ENCODE peak calls at places on chromosomes 12 and 14, in five cellular contexts. A is suprapubic skin, K is spleen, W is K562, G is GM12891. C is an unnamed sample.

GRCh38 chr12:78229491-78230209 is 399.0 kb downstream of the NAV3 start:
- DNase-seq in A (no peak), K (no peak), W (peak), G (peak), C (peak)

GRCh38 chr12:78802593-78802992 is 62.0 kb upstream of the SYT1 start:
- DNase-seq in A (no peak), K (no peak), W (no peak), G (no peak), C (no peak)

GRCh38 chr12:130768120-130768519 is 52.0 kb upstream of the RIMBP2 start:
- DNase-seq in A (peak), K (no peak), W (no peak), G (no peak), C (no peak)

GRCh38 chr12:68733661-68734071 is 12.3 kb upstream of the SLC35E3 start:
- DNase-seq in A (no peak), K (no peak), W (no peak), G (no peak), C (no peak)

GRCh38 chr12:15164997-15165659 is 56.1 kb downstream of the RERG start:
- DNase-seq in A (no peak), K (no peak), W (no peak), G (no peak), C (no peak)

GRCh38 chr14:21723431-21724045 is 49.9 kb upstream of the OR4E1 start:
- DNase-seq in A (no peak), K (no peak), W (peak), G (no peak), C (peak)

GRCh38 chr12:111775205-111776193 is 8.8 kb downstream of the ALDH2 start:
- DNase-seq in A (peak), K (peak), W (peak), G (peak), C (peak)

GRCh38 chr14:30191639-30192279 is 264.1 kb upstream of the PRKD1 start:
- DNase-seq in A (no peak), K (no peak), W (no peak), G (no peak), C (no peak)

GRCh38 chr12:104219361-104219892 is 3.8 kb downstream of the TXNRD1 start:
- DNase-seq in A (no peak), K (no peak), W (no peak), G (no peak), C (no peak)

GRCh38 chr14:36502558-36503508 is 17.2 kb downstream of the NKX2-1 start:
- DNase-seq in A (no peak), K (no peak), W (no peak), G (no peak), C (no peak)

GRCh38 chr12:76470028-76470939 is 89.3 kb downstream of the OSBPL8 start:
- DNase-seq in A (no peak), K (no peak), W (peak), G (no peak), C (no peak)

GRCh38 chr12:124904306-124905098 is 9.9 kb downstream of the UBC start:
- DNase-seq in A (peak), K (peak), W (peak), G (no peak), C (peak)

GRCh38 chr12:106595268-106595667 is 12.5 kb downstream of the RFX4 start:
- DNase-seq in A (no peak), K (no peak), W (peak), G (no peak), C (no peak)

GRCh38 chr14:77027538-77028383 is 747 bp downstream of the IRF2BPL start:
- DNase-seq in A (peak), K (peak), W (peak), G (peak), C (peak)

GRCh38 chr14:92425101-92425500 is 88.5 kb upstream of the RIN3 start:
- DNase-seq in A (no peak), K (no peak), W (no peak), G (no peak), C (no peak)

GRCh38 chr14:74609721-74610120 is 2.3 kb downstream of the LTBP2 start:
- DNase-seq in A (no peak), K (no peak), W (no peak), G (no peak), C (no peak)

GRCh38 chr12:31835276-31835882 is 106.6 kb upstream of the AMN1 start:
- DNase-seq in A (no peak), K (no peak), W (no peak), G (no peak), C (no peak)

GRCh38 chr14:105388110-105388951 is 10.0 kb upstream of the TEX22 start:
- DNase-seq in A (no peak), K (no peak), W (no peak), G (no peak), C (no peak)

GRCh38 chr14:73460691-73461127 is 2.4 kb upstream of the NUMB start:
- DNase-seq in A (no peak), K (no peak), W (no peak), G (no peak), C (no peak)

GRCh38 chr12:121765573-121765972 is 27.9 kb downstream of the RHOF start:
- DNase-seq in A (no peak), K (no peak), W (peak), G (no peak), C (no peak)

GRCh38 chr12:98955284-98955683 is 310.2 kb downstream of the APAF1 start:
- DNase-seq in A (no peak), K (no peak), W (peak), G (no peak), C (no peak)

GRCh38 chr12:26274441-26275312 is 79.3 kb downstream of the SSPN start:
- DNase-seq in A (peak), K (peak), W (peak), G (peak), C (peak)

GRCh38 chr12:15532364-15532977 is 210.2 kb downstream of the PTPRO start:
- DNase-seq in A (no peak), K (no peak), W (no peak), G (no peak), C (peak)

GRCh38 chr12:129200576-129200975 is 347.3 kb downstream of the GLT1D1 start:
- DNase-seq in A (no peak), K (no peak), W (no peak), G (no peak), C (no peak)

GRCh38 chr12:89154743-89155530 is 197.4 kb downstream of the DUSP6 start:
- DNase-seq in A (no peak), K (no peak), W (no peak), G (no peak), C (no peak)

GRCh38 chr12:125983784-125984510 is 918.7 kb downstream of the AACS start:
- DNase-seq in A (no peak), K (no peak), W (no peak), G (no peak), C (no peak)

GRCh38 chr14:64610049-64610746 is 60.4 kb downstream of the PPP1R36 start:
- DNase-seq in A (no peak), K (no peak), W (no peak), G (no peak), C (no peak)

GRCh38 chr12:70400124-70400523 is 34.0 kb downstream of the KCNMB4 start:
- DNase-seq in A (no peak), K (no peak), W (no peak), G (no peak), C (no peak)

GRCh38 chr12:92063641-92064040 is 82.0 kb downstream of the BTG1 start:
- DNase-seq in A (no peak), K (no peak), W (no peak), G (no peak), C (no peak)

GRCh38 chr12:4960030-4960429 is 50.3 kb downstream of the KCNA1 start:
- DNase-seq in A (no peak), K (no peak), W (no peak), G (no peak), C (no peak)

GRCh38 chr12:29164477-29165163 is 15.5 kb downstream of the FAR2 start:
- DNase-seq in A (no peak), K (no peak), W (no peak), G (peak), C (no peak)

GRCh38 chr14:69398818-69399210 is 322 bp downstream of the SLC39A9 start:
- DNase-seq in A (no peak), K (no peak), W (no peak), G (no peak), C (no peak)

GRCh38 chr14:104333903-104334811 is 195.8 kb downstream of the KIF26A start:
- DNase-seq in A (no peak), K (peak), W (no peak), G (no peak), C (no peak)

GRCh38 chr12:58452546-58452945 is 467.8 kb downstream of the LRIG3 start:
- DNase-seq in A (no peak), K (no peak), W (no peak), G (no peak), C (no peak)

GRCh38 chr12:79524507-79525148 is 166.1 kb downstream of the PAWR start:
- DNase-seq in A (no peak), K (no peak), W (no peak), G (no peak), C (no peak)

GRCh38 chr14:64762044-64763034 is 58.1 kb downstream of the PLEKHG3 start:
- DNase-seq in A (no peak), K (peak), W (peak), G (no peak), C (peak)

GRCh38 chr14:23299186-23299521 is 3.5 kb downstream of the PPP1R3E start:
- DNase-seq in A (no peak), K (no peak), W (no peak), G (no peak), C (no peak)
- TF ChIP-seq POLR2AphosphoS5 in A (no peak), K (no peak), W (no peak), G (no peak), C (no peak)

GRCh38 chr14:20167091-20167490 is 23.6 kb upstream of the OR11G2 start:
- DNase-seq in A (no peak), K (no peak), W (no peak), G (no peak), C (no peak)
- TF ChIP-seq POLR2AphosphoS5 in A (no peak), K (no peak), W (no peak), G (no peak), C (no peak)

GRCh38 chr14:103332143-103332919 is 1.7 kb upstream of the EIF5 start:
- DNase-seq in A (peak), K (no peak), W (no peak), G (no peak), C (no peak)
- TF ChIP-seq POLR2AphosphoS5 in A (no peak), K (no peak), W (no peak), G (peak), C (no peak)

GRCh38 chr12:52054231-52054837 is 3.1 kb downstream of the NR4A1 start:
- DNase-seq in A (no peak), K (peak), W (no peak), G (no peak), C (peak)
- TF ChIP-seq POLR2AphosphoS5 in A (no peak), K (peak), W (no peak), G (no peak), C (no peak)

GRCh38 chr12:56634242-56634836 is 4.2 kb upstream of the BAZ2A start:
- DNase-seq in A (peak), K (peak), W (peak), G (no peak), C (peak)
- TF ChIP-seq POLR2AphosphoS5 in A (no peak), K (no peak), W (no peak), G (no peak), C (peak)

GRCh38 chr12:50246159-50246865 is 37.0 kb downstream of the LIMA1 start:
- DNase-seq in A (no peak), K (no peak), W (no peak), G (no peak), C (no peak)

GRCh38 chr12:50249464-50250229 is 33.7 kb downstream of the LIMA1 start:
- DNase-seq in A (no peak), K (no peak), W (no peak), G (no peak), C (no peak)

GRCh38 chr12:50248883-50249282 is 34.4 kb downstream of the LIMA1 start:
- DNase-seq in A (no peak), K (no peak), W (no peak), G (no peak), C (no peak)

GRCh38 chr12:50248406-50248805 is 34.9 kb downstream of the LIMA1 start:
- DNase-seq in A (no peak), K (no peak), W (no peak), G (no peak), C (no peak)

DNA sequence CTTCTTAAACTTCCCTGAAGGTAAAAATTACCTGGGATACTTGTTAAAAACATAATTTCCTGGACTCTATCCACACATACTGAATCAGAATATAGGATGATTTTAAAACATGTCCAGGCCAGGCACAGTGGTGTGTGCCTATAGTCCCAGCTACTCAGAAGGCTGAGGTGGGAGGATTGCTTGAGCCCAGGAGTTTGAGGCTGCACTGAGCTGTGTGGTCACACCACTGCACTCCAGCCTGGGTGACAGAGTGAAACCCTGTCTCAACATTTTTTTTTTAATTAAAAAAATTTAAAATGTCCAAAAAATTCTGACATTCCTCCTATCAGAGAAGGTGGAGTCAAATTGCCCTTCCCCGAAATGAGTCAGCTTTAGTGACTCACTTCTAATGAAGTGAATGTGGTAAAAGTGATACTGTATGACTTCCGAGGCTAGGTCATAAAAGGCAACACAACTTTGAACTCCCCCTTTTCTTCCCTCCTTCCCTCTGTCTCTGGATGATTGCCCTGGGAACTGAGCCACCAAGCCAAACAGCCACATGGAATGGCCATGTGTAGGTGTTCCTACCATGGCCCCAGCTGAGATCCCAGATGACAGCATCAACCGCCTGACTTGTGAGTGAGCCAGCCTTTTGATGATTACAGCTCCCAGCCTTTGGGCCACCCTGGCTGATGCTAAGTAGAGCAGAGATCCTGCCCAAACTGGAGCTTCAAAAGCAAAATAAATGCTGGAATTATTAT is 36.3 kb downstream of the LIMA1 start:
- DNase-seq in A (peak), K (no peak), W (peak), G (no peak), C (peak)
- TF ChIP-seq POLR2AphosphoS5 in A (peak), K (peak), W (peak), G (no peak), C (peak)

DNA sequence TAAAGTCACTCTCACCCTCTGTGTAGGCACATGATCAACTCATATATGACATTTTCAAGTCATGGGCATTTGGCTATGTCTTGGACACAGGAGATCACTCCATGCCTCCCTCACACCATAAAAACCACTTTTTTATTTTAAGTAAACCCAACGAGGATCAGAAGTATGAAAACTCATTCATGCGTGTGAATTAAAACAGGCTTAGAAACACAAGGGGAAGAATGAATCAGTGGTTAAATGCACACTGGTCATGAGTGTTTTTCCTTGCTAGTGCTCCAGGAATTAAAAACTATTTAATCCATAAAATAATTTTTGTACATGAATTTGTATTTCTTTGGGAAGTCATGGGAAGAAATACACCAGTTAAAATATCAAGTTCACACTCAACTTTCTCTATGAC is 198.4 kb downstream of the GALC start:
- DNase-seq in A (no peak), K (no peak), W (no peak), G (no peak), C (no peak)
- TF ChIP-seq POLR2AphosphoS5 in A (no peak), K (no peak), W (no peak), G (no peak), C (no peak)

GRCh38 chr14:95077380-95077779 is 79.9 kb downstream of the DICER1 start:
- DNase-seq in A (no peak), K (no peak), W (no peak), G (no peak), C (no peak)

GRCh38 chr14:95073947-95074346 is 83.4 kb downstream of the DICER1 start:
- DNase-seq in A (no peak), K (no peak), W (no peak), G (no peak), C (no peak)

GRCh38 chr14:95075789-95076188 is 81.5 kb downstream of the DICER1 start:
- DNase-seq in A (no peak), K (no peak), W (no peak), G (no peak), C (no peak)

GRCh38 chr14:95078841-95079240 is 78.5 kb downstream of the DICER1 start:
- DNase-seq in A (no peak), K (no peak), W (no peak), G (no peak), C (no peak)
- TF ChIP-seq POLR2AphosphoS5 in A (no peak), K (no peak), W (no peak), G (no peak), C (no peak)

GRCh38 chr12:123165537-123165936 is 14.6 kb upstream of the PITPNM2 start:
- DNase-seq in A (no peak), K (no peak), W (no peak), G (no peak), C (no peak)

GRCh38 chr12:123167329-123167728 is 16.4 kb upstream of the PITPNM2 start:
- DNase-seq in A (no peak), K (no peak), W (no peak), G (no peak), C (no peak)

GRCh38 chr12:123163227-123163626 is 12.3 kb upstream of the PITPNM2 start:
- DNase-seq in A (no peak), K (no peak), W (no peak), G (no peak), C (no peak)

GRCh38 chr12:123164222-123164621 is 13.3 kb upstream of the PITPNM2 start:
- DNase-seq in A (no peak), K (no peak), W (no peak), G (no peak), C (no peak)

GRCh38 chr12:123164710-123165261 is 13.9 kb upstream of the PITPNM2 start:
- DNase-seq in A (no peak), K (no peak), W (no peak), G (no peak), C (no peak)
- TF ChIP-seq POLR2AphosphoS5 in A (no peak), K (no peak), W (no peak), G (no peak), C (no peak)